ENCODE peak calls at places on chromosomes 3 and 15, in six cellular contexts. One of them, this sample, is unnamed.

GRCh38 chr3:52846427-52846983 is 11.7 kb upstream of the MUSTN1 start:
- DNase-seq in tibial nerve: no peak
- DNase-seq in fibroblast of mammary gland: no peak
- DNase-seq in H7: no peak
- DNase-seq in lower lobe of right lung: no peak
- DNase-seq in adrenal gland: no peak
- DNase-seq in this sample: no peak

GRCh38 chr3:36750737-36751136 is 13.6 kb downstream of the DCLK3 start:
- DNase-seq in tibial nerve: no peak
- DNase-seq in fibroblast of mammary gland: no peak
- DNase-seq in adrenal gland: no peak
- DNase-seq in H7: no peak
- DNase-seq in lower lobe of right lung: no peak
- DNase-seq in this sample: no peak

GRCh38 chr3:149621218-149622005 is 36.4 kb downstream of the WWTR1 start:
- DNase-seq in adrenal gland: no peak
- DNase-seq in H7: no peak
- DNase-seq in tibial nerve: no peak
- DNase-seq in fibroblast of mammary gland: peak; percentile 90
- DNase-seq in lower lobe of right lung: no peak
- DNase-seq in this sample: no peak

GRCh38 chr3:16866447-16867025 is 18.2 kb upstream of the PLCL2 start:
- DNase-seq in fibroblast of mammary gland: peak; percentile 72
- DNase-seq in lower lobe of right lung: no peak
- DNase-seq in tibial nerve: no peak
- DNase-seq in H7: no peak
- DNase-seq in adrenal gland: no peak
- DNase-seq in this sample: no peak

GRCh38 chr3:66439666-66440344 is 61.0 kb downstream of the LRIG1 start:
- DNase-seq in H7: no peak
- DNase-seq in tibial nerve: no peak
- DNase-seq in adrenal gland: no peak
- DNase-seq in lower lobe of right lung: no peak
- DNase-seq in fibroblast of mammary gland: no peak
- DNase-seq in this sample: no peak

GRCh38 chr15:73870700-73871408 is 2.5 kb upstream of the TBC1D21 start:
- DNase-seq in fibroblast of mammary gland: peak; percentile 42
- DNase-seq in adrenal gland: peak; percentile 40
- DNase-seq in lower lobe of right lung: peak; percentile 58
- DNase-seq in H7: no peak
- DNase-seq in tibial nerve: no peak
- DNase-seq in this sample: no peak

GRCh38 chr3:119597548-119598288 is at the start of gene PLA1A:
- DNase-seq in adrenal gland: no peak
- DNase-seq in H7: no peak
- DNase-seq in tibial nerve: no peak
- DNase-seq in lower lobe of right lung: no peak
- DNase-seq in fibroblast of mammary gland: no peak
- DNase-seq in this sample: no peak

GRCh38 chr3:30655187-30655812 is 48.9 kb downstream of the TGFBR2 start:
- DNase-seq in lower lobe of right lung: no peak
- DNase-seq in tibial nerve: no peak
- DNase-seq in adrenal gland: no peak
- DNase-seq in H7: no peak
- DNase-seq in fibroblast of mammary gland: peak; percentile 41
- DNase-seq in this sample: no peak

GRCh38 chr15:60061758-60062157 is 57.6 kb downstream of the FOXB1 start:
- DNase-seq in fibroblast of mammary gland: no peak
- DNase-seq in H7: no peak
- DNase-seq in tibial nerve: no peak
- DNase-seq in adrenal gland: no peak
- DNase-seq in lower lobe of right lung: no peak
- DNase-seq in this sample: no peak

GRCh38 chr3:21055015-21055414 is 696.0 kb downstream of the ZNF385D start:
- DNase-seq in H7: no peak
- DNase-seq in adrenal gland: no peak
- DNase-seq in fibroblast of mammary gland: peak; percentile 57
- DNase-seq in lower lobe of right lung: no peak
- DNase-seq in tibial nerve: no peak
- DNase-seq in this sample: no peak

GRCh38 chr3:145727416-145727930 is 433.5 kb downstream of the PLOD2 start:
- DNase-seq in lower lobe of right lung: no peak
- DNase-seq in H7: no peak
- DNase-seq in adrenal gland: no peak
- DNase-seq in tibial nerve: no peak
- DNase-seq in fibroblast of mammary gland: no peak
- DNase-seq in this sample: no peak

GRCh38 chr15:58876306-58876705 is 57.2 kb downstream of the SLTM start:
- DNase-seq in H7: no peak
- DNase-seq in lower lobe of right lung: no peak
- DNase-seq in adrenal gland: no peak
- DNase-seq in tibial nerve: no peak
- DNase-seq in fibroblast of mammary gland: no peak
- DNase-seq in this sample: no peak

GRCh38 chr15:73026496-73027054 is 25.7 kb upstream of the NEO1 start:
- DNase-seq in lower lobe of right lung: no peak
- DNase-seq in fibroblast of mammary gland: no peak
- DNase-seq in H7: no peak
- DNase-seq in tibial nerve: no peak
- DNase-seq in adrenal gland: no peak
- DNase-seq in this sample: no peak

GRCh38 chr3:182796310-182796709 is 3.0 kb downstream of the ATP11B start:
- DNase-seq in adrenal gland: no peak
- DNase-seq in H7: no peak
- DNase-seq in tibial nerve: no peak
- DNase-seq in fibroblast of mammary gland: no peak
- DNase-seq in lower lobe of right lung: no peak
- DNase-seq in this sample: no peak

GRCh38 chr15:78374436-78375393 is 34.6 kb downstream of the CRABP1 start:
- DNase-seq in adrenal gland: no peak
- DNase-seq in tibial nerve: no peak
- DNase-seq in fibroblast of mammary gland: no peak
- DNase-seq in H7: no peak
- DNase-seq in lower lobe of right lung: peak; percentile 52
- DNase-seq in this sample: no peak

GRCh38 chr3:23002846-23003800 is 200.0 kb upstream of the UBE2E2 start:
- DNase-seq in fibroblast of mammary gland: peak; percentile 45
- DNase-seq in tibial nerve: no peak
- DNase-seq in lower lobe of right lung: no peak
- DNase-seq in adrenal gland: no peak
- DNase-seq in H7: no peak
- DNase-seq in this sample: no peak

GRCh38 chr15:64883997-64884511 is 27.6 kb upstream of the ANKDD1A start:
- DNase-seq in tibial nerve: peak; percentile 41
- DNase-seq in adrenal gland: peak; percentile 90
- DNase-seq in fibroblast of mammary gland: peak; percentile 94
- DNase-seq in H7: peak; percentile 64
- DNase-seq in lower lobe of right lung: peak; percentile 85
- DNase-seq in this sample: no peak

GRCh38 chr3:107629556-107629955 is 106.8 kb downstream of the BBX start:
- DNase-seq in tibial nerve: no peak
- DNase-seq in adrenal gland: no peak
- DNase-seq in H7: no peak
- DNase-seq in fibroblast of mammary gland: peak; percentile 33
- DNase-seq in lower lobe of right lung: no peak
- DNase-seq in this sample: no peak

GRCh38 chr3:185781759-185782158 is 43.1 kb downstream of the IGF2BP2 start:
- DNase-seq in adrenal gland: no peak
- DNase-seq in lower lobe of right lung: no peak
- DNase-seq in tibial nerve: no peak
- DNase-seq in fibroblast of mammary gland: peak; percentile 80
- DNase-seq in H7: no peak
- DNase-seq in this sample: no peak

GRCh38 chr3:60573494-60573893 is 677.8 kb downstream of the FHIT start:
- DNase-seq in fibroblast of mammary gland: peak; percentile 58
- DNase-seq in lower lobe of right lung: no peak
- DNase-seq in H7: no peak
- DNase-seq in tibial nerve: no peak
- DNase-seq in adrenal gland: peak; percentile 44
- DNase-seq in this sample: no peak

GRCh38 chr15:79418693-79419279 is 13.3 kb upstream of the MINAR1 start:
- DNase-seq in tibial nerve: no peak
- DNase-seq in lower lobe of right lung: no peak
- DNase-seq in fibroblast of mammary gland: no peak
- DNase-seq in adrenal gland: no peak
- DNase-seq in H7: no peak
- DNase-seq in this sample: no peak

GRCh38 chr3:147799601-147800000 is 390.4 kb downstream of the ZIC1 start:
- DNase-seq in adrenal gland: no peak
- DNase-seq in H7: no peak
- DNase-seq in fibroblast of mammary gland: peak; percentile 44
- DNase-seq in lower lobe of right lung: no peak
- DNase-seq in tibial nerve: no peak
- DNase-seq in this sample: no peak

GRCh38 chr3:112582242-112582874 is 20.5 kb downstream of the SLC35A5 start:
- DNase-seq in H7: no peak
- DNase-seq in tibial nerve: no peak
- DNase-seq in adrenal gland: no peak
- DNase-seq in fibroblast of mammary gland: peak; percentile 84
- DNase-seq in lower lobe of right lung: no peak
- DNase-seq in this sample: no peak

GRCh38 chr3:102129774-102130608 is 280.7 kb downstream of the NFKBIZ start:
- DNase-seq in lower lobe of right lung: no peak
- DNase-seq in fibroblast of mammary gland: peak; percentile 92
- DNase-seq in tibial nerve: no peak
- DNase-seq in adrenal gland: no peak
- DNase-seq in H7: no peak
- DNase-seq in this sample: no peak

GRCh38 chr15:44698651-44699050 is 12.5 kb downstream of the PATL2 start:
- DNase-seq in lower lobe of right lung: no peak
- DNase-seq in adrenal gland: no peak
- DNase-seq in tibial nerve: no peak
- DNase-seq in H7: no peak
- DNase-seq in fibroblast of mammary gland: no peak
- DNase-seq in this sample: no peak

GRCh38 chr3:124802702-124803101 is 72.5 kb downstream of the UMPS start:
- DNase-seq in tibial nerve: no peak
- DNase-seq in fibroblast of mammary gland: no peak
- DNase-seq in adrenal gland: no peak
- DNase-seq in lower lobe of right lung: no peak
- DNase-seq in H7: no peak
- DNase-seq in this sample: no peak

GRCh38 chr3:47108546-47108945 is 55.4 kb downstream of the SETD2 start:
- DNase-seq in lower lobe of right lung: no peak
- DNase-seq in tibial nerve: no peak
- DNase-seq in adrenal gland: no peak
- DNase-seq in H7: peak; percentile 28
- DNase-seq in fibroblast of mammary gland: no peak
- DNase-seq in this sample: no peak

GRCh38 chr3:142958707-142959106 is 4.8 kb downstream of the PAQR9 start:
- DNase-seq in lower lobe of right lung: no peak
- DNase-seq in adrenal gland: peak; percentile 75
- DNase-seq in tibial nerve: no peak
- DNase-seq in H7: no peak
- DNase-seq in fibroblast of mammary gland: peak; percentile 54
- DNase-seq in this sample: no peak

GRCh38 chr15:66622677-66623076 is 56.9 kb upstream of the LCTL start:
- DNase-seq in adrenal gland: no peak
- DNase-seq in tibial nerve: no peak
- DNase-seq in H7: peak; percentile 53
- DNase-seq in fibroblast of mammary gland: peak; percentile 1
- DNase-seq in lower lobe of right lung: no peak
- DNase-seq in this sample: no peak
- H3K4me3 ChIP-seq in adrenal gland: no peak overlapping the region
- H3K4me3 ChIP-seq in tibial nerve: no peak overlapping the region
- H3K4me3 ChIP-seq in H7: no peak overlapping the region
- H3K4me3 ChIP-seq in fibroblast of mammary gland: no peak overlapping the region
- H3K4me3 ChIP-seq in lower lobe of right lung: peak overlapping the region; percentile 43
- H3K4me3 ChIP-seq in this sample: no peak overlapping the region

GRCh38 chr3:194320744-194321243 is 30.3 kb downstream of the CPN2 start:
- DNase-seq in adrenal gland: no peak
- DNase-seq in tibial nerve: no peak
- DNase-seq in lower lobe of right lung: no peak
- DNase-seq in fibroblast of mammary gland: no peak
- DNase-seq in H7: no peak
- DNase-seq in this sample: no peak

GRCh38 chr3:194322701-194323174 is 28.4 kb downstream of the CPN2 start:
- DNase-seq in adrenal gland: no peak
- DNase-seq in fibroblast of mammary gland: peak; percentile 87
- DNase-seq in tibial nerve: no peak
- DNase-seq in H7: no peak
- DNase-seq in lower lobe of right lung: no peak
- DNase-seq in this sample: no peak

GRCh38 chr3:194320100-194320499 is 31.0 kb downstream of the CPN2 start:
- DNase-seq in tibial nerve: no peak
- DNase-seq in fibroblast of mammary gland: no peak
- DNase-seq in lower lobe of right lung: no peak
- DNase-seq in H7: no peak
- DNase-seq in adrenal gland: no peak
- DNase-seq in this sample: no peak

GRCh38 chr3:194323785-194324735 is 27.1 kb downstream of the CPN2 start:
- DNase-seq in lower lobe of right lung: no peak
- DNase-seq in H7: no peak
- DNase-seq in tibial nerve: no peak
- DNase-seq in adrenal gland: peak; percentile 57
- DNase-seq in fibroblast of mammary gland: peak; percentile 71
- DNase-seq in this sample: no peak

GRCh38 chr3:194321666-194322640 is 29.2 kb downstream of the CPN2 start:
- DNase-seq in tibial nerve: no peak
- DNase-seq in H7: no peak
- DNase-seq in adrenal gland: no peak
- DNase-seq in lower lobe of right lung: no peak
- DNase-seq in fibroblast of mammary gland: no peak
- DNase-seq in this sample: no peak
- H3K4me3 ChIP-seq in tibial nerve: no peak overlapping the region
- H3K4me3 ChIP-seq in H7: no peak overlapping the region
- H3K4me3 ChIP-seq in adrenal gland: no peak overlapping the region
- H3K4me3 ChIP-seq in lower lobe of right lung: no peak overlapping the region
- H3K4me3 ChIP-seq in fibroblast of mammary gland: no peak overlapping the region
- H3K4me3 ChIP-seq in this sample: peak overlapping the region; percentile 46

GRCh38 chr3:127072971-127073851 is 90.3 kb downstream of the PLXNA1 start:
- DNase-seq in fibroblast of mammary gland: no peak
- DNase-seq in adrenal gland: no peak
- DNase-seq in lower lobe of right lung: peak; percentile 23
- DNase-seq in tibial nerve: no peak
- DNase-seq in H7: no peak
- DNase-seq in this sample: no peak
- H3K4me3 ChIP-seq in fibroblast of mammary gland: no peak overlapping the region
- H3K4me3 ChIP-seq in adrenal gland: no peak overlapping the region
- H3K4me3 ChIP-seq in lower lobe of right lung: no peak overlapping the region
- H3K4me3 ChIP-seq in tibial nerve: no peak overlapping the region
- H3K4me3 ChIP-seq in H7: no peak overlapping the region
- H3K4me3 ChIP-seq in this sample: no peak overlapping the region

GRCh38 chr3:128878011-128878457 is 1.4 kb upstream of the ACAD9 start:
- DNase-seq in H7: no peak
- DNase-seq in tibial nerve: no peak
- DNase-seq in lower lobe of right lung: no peak
- DNase-seq in fibroblast of mammary gland: no peak
- DNase-seq in adrenal gland: no peak
- DNase-seq in this sample: no peak
- H3K4me3 ChIP-seq in H7: peak overlapping the region; percentile 87
- H3K4me3 ChIP-seq in tibial nerve: peak overlapping the region; percentile 49
- H3K4me3 ChIP-seq in lower lobe of right lung: peak overlapping the region; percentile 94
- H3K4me3 ChIP-seq in fibroblast of mammary gland: peak overlapping the region; percentile 94
- H3K4me3 ChIP-seq in adrenal gland: no peak overlapping the region
- H3K4me3 ChIP-seq in this sample: peak overlapping the region; percentile 73

DNA sequence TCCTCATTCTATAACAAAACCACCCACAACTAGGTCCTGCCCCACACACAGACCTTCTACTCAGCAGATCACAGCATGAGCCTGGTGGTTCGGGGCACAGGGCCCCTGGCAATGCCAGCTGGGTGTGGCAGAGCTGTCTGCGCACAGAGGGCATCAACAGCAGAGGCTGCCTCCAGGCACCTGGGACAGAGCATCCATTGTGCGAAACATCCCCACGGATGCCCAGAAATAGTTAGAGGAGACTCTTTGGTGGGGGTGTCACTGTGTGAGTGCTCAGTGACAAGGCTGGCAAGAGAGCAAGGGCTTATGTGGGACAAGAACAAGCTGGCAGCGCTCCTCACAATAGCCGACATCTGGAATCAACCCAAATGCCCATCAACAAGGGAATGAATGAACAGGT is 487.4 kb upstream of the PROK2 start:
- DNase-seq in adrenal gland: no peak
- DNase-seq in H7: no peak
- DNase-seq in lower lobe of right lung: no peak
- DNase-seq in fibroblast of mammary gland: no peak
- DNase-seq in tibial nerve: no peak
- DNase-seq in this sample: no peak
- H3K4me3 ChIP-seq in adrenal gland: no peak overlapping the region
- H3K4me3 ChIP-seq in H7: no peak overlapping the region
- H3K4me3 ChIP-seq in lower lobe of right lung: no peak overlapping the region
- H3K4me3 ChIP-seq in fibroblast of mammary gland: no peak overlapping the region
- H3K4me3 ChIP-seq in tibial nerve: no peak overlapping the region
- H3K4me3 ChIP-seq in this sample: no peak overlapping the region

This sample was measured in esophagus squamous epithelium.